ENCODE peak calls at places on chromosomes 5 and 9, in nine cellular contexts. One of them, this sample, is unnamed.
A peak's percentile ranks its signal among the peaks of the same experiment; 100 is the strongest.

GRCh38 chr5:59358497-59358896 is 535.0 kb downstream of the PDE4D start:
- DNase-seq in GM23338: peak; percentile 36
- DNase-seq in K562: no peak
- DNase-seq in HepG2: no peak
- DNase-seq in A549: no peak
- DNase-seq in HCT116: no peak
- DNase-seq in SK-N-SH: peak; percentile 15
- DNase-seq in HL-60: no peak
- DNase-seq in GM12878: no peak
- DNase-seq in this sample: no peak

GRCh38 chr5:120614512-120614911 is 150.4 kb downstream of the PRR16 start:
- DNase-seq in GM23338: no peak
- DNase-seq in K562: no peak
- DNase-seq in HepG2: no peak
- DNase-seq in A549: no peak
- DNase-seq in HCT116: no peak
- DNase-seq in SK-N-SH: no peak
- DNase-seq in HL-60: no peak
- DNase-seq in GM12878: no peak
- DNase-seq in this sample: no peak

GRCh38 chr5:55636711-55637110 is 75.4 kb downstream of the SLC38A9 start:
- DNase-seq in GM23338: peak; percentile 47
- DNase-seq in K562: no peak
- DNase-seq in HepG2: peak; percentile 39
- DNase-seq in A549: peak; percentile 14
- DNase-seq in HCT116: no peak
- DNase-seq in SK-N-SH: no peak
- DNase-seq in HL-60: peak; percentile 6
- DNase-seq in GM12878: no peak
- DNase-seq in this sample: no peak

GRCh38 chr5:132238169-132238744 is 10.6 kb upstream of the P4HA2 start:
- DNase-seq in GM23338: peak; percentile 92
- DNase-seq in K562: peak; percentile 76
- DNase-seq in HepG2: peak; percentile 41
- DNase-seq in A549: peak; percentile 71
- DNase-seq in HCT116: no peak
- DNase-seq in SK-N-SH: peak; percentile 71
- DNase-seq in HL-60: peak; percentile 52
- DNase-seq in GM12878: peak; percentile 32
- DNase-seq in this sample: peak; percentile 30

GRCh38 chr5:57277085-57277484 is 103.2 kb downstream of the GPBP1 start:
- DNase-seq in GM23338: peak; percentile 42
- DNase-seq in K562: no peak
- DNase-seq in HepG2: no peak
- DNase-seq in A549: peak; percentile 18
- DNase-seq in HCT116: peak; percentile 13
- DNase-seq in SK-N-SH: peak; percentile 8
- DNase-seq in HL-60: no peak
- DNase-seq in GM12878: no peak
- DNase-seq in this sample: no peak

GRCh38 chr5:158599132-158599531 is 500.6 kb downstream of the EBF1 start:
- DNase-seq in GM23338: no peak
- DNase-seq in K562: no peak
- DNase-seq in HepG2: no peak
- DNase-seq in A549: no peak
- DNase-seq in HCT116: no peak
- DNase-seq in SK-N-SH: no peak
- DNase-seq in HL-60: no peak
- DNase-seq in GM12878: no peak
- DNase-seq in this sample: no peak

GRCh38 chr9:137314561-137315560 is 12.8 kb upstream of the NRARP start:
- DNase-seq in GM23338: no peak
- DNase-seq in K562: no peak
- DNase-seq in HepG2: no peak
- DNase-seq in A549: no peak
- DNase-seq in HCT116: no peak
- DNase-seq in SK-N-SH: peak; percentile 43
- DNase-seq in HL-60: no peak
- DNase-seq in GM12878: no peak
- DNase-seq in this sample: no peak

GRCh38 chr9:76534031-76534430 is 75.0 kb downstream of the GCNT1 start:
- DNase-seq in GM23338: no peak
- DNase-seq in K562: no peak
- DNase-seq in HepG2: no peak
- DNase-seq in A549: no peak
- DNase-seq in HCT116: no peak
- DNase-seq in SK-N-SH: no peak
- DNase-seq in HL-60: no peak
- DNase-seq in GM12878: no peak
- DNase-seq in this sample: no peak

GRCh38 chr5:93249651-93250289 is 331.2 kb downstream of the NR2F1-AS1 start:
- DNase-seq in GM23338: no peak
- DNase-seq in K562: no peak
- DNase-seq in HepG2: no peak
- DNase-seq in A549: no peak
- DNase-seq in HCT116: peak; percentile 34
- DNase-seq in SK-N-SH: no peak
- DNase-seq in HL-60: no peak
- DNase-seq in GM12878: no peak
- DNase-seq in this sample: no peak

GRCh38 chr5:73709536-73710129 is 83.6 kb downstream of the ARHGEF28 start:
- DNase-seq in GM23338: no peak
- DNase-seq in K562: no peak
- DNase-seq in HepG2: peak; percentile 24
- DNase-seq in A549: no peak
- DNase-seq in HCT116: no peak
- DNase-seq in SK-N-SH: no peak
- DNase-seq in HL-60: no peak
- DNase-seq in GM12878: no peak
- DNase-seq in this sample: no peak

GRCh38 chr5:139134906-139135305 is 63.3 kb downstream of the SIL1 start:
- DNase-seq in GM23338: no peak
- DNase-seq in K562: no peak
- DNase-seq in HepG2: no peak
- DNase-seq in A549: no peak
- DNase-seq in HCT116: no peak
- DNase-seq in SK-N-SH: no peak
- DNase-seq in HL-60: no peak
- DNase-seq in GM12878: no peak
- DNase-seq in this sample: no peak

GRCh38 chr5:133433641-133434040 is 178.7 kb downstream of the FSTL4 start:
- DNase-seq in GM23338: no peak
- DNase-seq in K562: no peak
- DNase-seq in HepG2: no peak
- DNase-seq in A549: no peak
- DNase-seq in HCT116: no peak
- DNase-seq in SK-N-SH: no peak
- DNase-seq in HL-60: no peak
- DNase-seq in GM12878: no peak
- DNase-seq in this sample: no peak

GRCh38 chr5:179486596-179487051 is 63.7 kb upstream of the RUFY1 start:
- DNase-seq in GM23338: no peak
- DNase-seq in K562: no peak
- DNase-seq in HepG2: no peak
- DNase-seq in A549: no peak
- DNase-seq in HCT116: no peak
- DNase-seq in SK-N-SH: no peak
- DNase-seq in HL-60: no peak
- DNase-seq in GM12878: no peak
- DNase-seq in this sample: no peak
- TF ChIP-seq REST in GM23338: no peak
- TF ChIP-seq REST in K562: no peak
- TF ChIP-seq REST in HepG2: no peak
- TF ChIP-seq REST in A549: no peak
- TF ChIP-seq REST in HCT116: no peak
- TF ChIP-seq REST in SK-N-SH: no peak
- TF ChIP-seq REST in HL-60: no peak
- TF ChIP-seq REST in GM12878: no peak
- TF ChIP-seq REST in this sample: no peak

DNA sequence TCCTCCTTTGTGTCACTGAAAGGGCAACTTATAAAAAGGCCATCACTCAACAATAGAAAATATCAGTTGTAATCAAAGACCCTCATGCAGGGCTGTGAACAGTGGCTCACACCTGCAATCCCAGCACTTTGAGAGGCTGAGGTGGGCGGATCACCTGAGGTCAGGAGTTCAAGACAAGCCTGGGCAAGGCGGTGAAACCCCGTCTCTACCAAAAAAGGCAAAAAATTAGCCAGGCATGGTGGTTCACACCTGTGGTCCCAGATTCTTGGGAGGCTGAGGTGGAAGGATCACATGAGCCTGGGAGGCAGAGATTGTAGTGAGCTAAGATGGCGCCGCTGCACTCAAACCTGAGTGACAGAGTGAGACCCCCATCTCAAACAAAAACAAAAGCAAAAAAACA is 24.7 kb downstream of the GLDC start:
- DNase-seq in GM23338: no peak
- DNase-seq in K562: no peak
- DNase-seq in HepG2: no peak
- DNase-seq in A549: no peak
- DNase-seq in HCT116: no peak
- DNase-seq in SK-N-SH: no peak
- DNase-seq in HL-60: no peak
- DNase-seq in GM12878: no peak
- DNase-seq in this sample: no peak
- H3K27ac ChIP-seq in GM23338: no peak overlapping the region
- H3K27ac ChIP-seq in K562: no peak overlapping the region
- H3K27ac ChIP-seq in HepG2: no peak overlapping the region
- H3K27ac ChIP-seq in A549: no peak overlapping the region
- H3K27ac ChIP-seq in HCT116: no peak overlapping the region
- H3K27ac ChIP-seq in SK-N-SH: no peak overlapping the region
- H3K27ac ChIP-seq in HL-60: no peak overlapping the region
- H3K27ac ChIP-seq in GM12878: peak overlapping the region; percentile 72
- H3K27ac ChIP-seq in this sample: no peak overlapping the region

GRCh38 chr5:77630246-77631165 is 8.0 kb downstream of the OTP start:
- DNase-seq in GM23338: peak; percentile 83
- DNase-seq in K562: no peak
- DNase-seq in HepG2: peak; percentile 33
- DNase-seq in A549: peak; percentile 85
- DNase-seq in HCT116: peak; percentile 61
- DNase-seq in SK-N-SH: peak; percentile 82
- DNase-seq in HL-60: peak; percentile 41
- DNase-seq in GM12878: no peak
- DNase-seq in this sample: peak; percentile 38
- TF ChIP-seq REST in GM23338: no peak
- TF ChIP-seq REST in K562: no peak
- TF ChIP-seq REST in HepG2: no peak
- TF ChIP-seq REST in A549: no peak
- TF ChIP-seq REST in HCT116: no peak
- TF ChIP-seq REST in SK-N-SH: no peak
- TF ChIP-seq REST in HL-60: no peak
- TF ChIP-seq REST in GM12878: peak; percentile 7
- TF ChIP-seq REST in this sample: peak; percentile 53

DNA sequence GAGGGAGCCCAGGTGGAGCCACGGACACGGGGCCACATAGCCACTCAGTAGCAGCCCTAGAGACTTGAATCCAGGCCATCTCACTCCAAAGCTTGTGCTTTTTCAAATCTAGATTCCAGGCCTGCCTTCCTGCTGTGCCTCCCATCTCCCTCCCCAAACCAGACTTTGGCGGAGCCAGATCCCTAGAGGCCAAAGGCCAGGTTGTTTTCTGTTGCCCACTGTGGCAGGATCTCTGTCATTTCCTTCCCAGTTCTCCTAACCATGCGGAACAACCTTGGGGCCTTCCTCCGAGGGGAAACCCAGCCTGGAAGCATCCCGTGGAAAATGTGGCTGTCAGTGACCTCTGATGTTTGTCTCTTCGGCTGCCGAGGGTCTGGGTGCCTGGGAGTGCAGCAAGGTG is 16.4 kb upstream of the RPS14 start:
- DNase-seq in GM23338: no peak
- DNase-seq in K562: no peak
- DNase-seq in HepG2: no peak
- DNase-seq in A549: no peak
- DNase-seq in HCT116: no peak
- DNase-seq in SK-N-SH: no peak
- DNase-seq in HL-60: no peak
- DNase-seq in GM12878: no peak
- DNase-seq in this sample: no peak
- H3K27ac ChIP-seq in GM23338: no peak overlapping the region
- H3K27ac ChIP-seq in K562: no peak overlapping the region
- H3K27ac ChIP-seq in HepG2: no peak overlapping the region
- H3K27ac ChIP-seq in A549: no peak overlapping the region
- H3K27ac ChIP-seq in HCT116: no peak overlapping the region
- H3K27ac ChIP-seq in SK-N-SH: no peak overlapping the region
- H3K27ac ChIP-seq in HL-60: no peak overlapping the region
- H3K27ac ChIP-seq in GM12878: no peak overlapping the region
- H3K27ac ChIP-seq in this sample: peak overlapping the region; percentile 72

GRCh38 chr9:23784962-23785361 is 41.1 kb downstream of the ELAVL2 start:
- DNase-seq in GM23338: no peak
- DNase-seq in K562: no peak
- DNase-seq in HepG2: no peak
- DNase-seq in A549: no peak
- DNase-seq in HCT116: no peak
- DNase-seq in SK-N-SH: no peak
- DNase-seq in HL-60: no peak
- DNase-seq in GM12878: no peak
- DNase-seq in this sample: no peak

GRCh38 chr9:23779220-23779619 is 46.8 kb downstream of the ELAVL2 start:
- DNase-seq in GM23338: peak; percentile 66
- DNase-seq in K562: no peak
- DNase-seq in HepG2: no peak
- DNase-seq in A549: no peak
- DNase-seq in HCT116: no peak
- DNase-seq in SK-N-SH: no peak
- DNase-seq in HL-60: no peak
- DNase-seq in GM12878: no peak
- DNase-seq in this sample: no peak

GRCh38 chr9:23781111-23781510 is 44.9 kb downstream of the ELAVL2 start:
- DNase-seq in GM23338: no peak
- DNase-seq in K562: no peak
- DNase-seq in HepG2: no peak
- DNase-seq in A549: no peak
- DNase-seq in HCT116: no peak
- DNase-seq in SK-N-SH: no peak
- DNase-seq in HL-60: no peak
- DNase-seq in GM12878: no peak
- DNase-seq in this sample: no peak

DNA sequence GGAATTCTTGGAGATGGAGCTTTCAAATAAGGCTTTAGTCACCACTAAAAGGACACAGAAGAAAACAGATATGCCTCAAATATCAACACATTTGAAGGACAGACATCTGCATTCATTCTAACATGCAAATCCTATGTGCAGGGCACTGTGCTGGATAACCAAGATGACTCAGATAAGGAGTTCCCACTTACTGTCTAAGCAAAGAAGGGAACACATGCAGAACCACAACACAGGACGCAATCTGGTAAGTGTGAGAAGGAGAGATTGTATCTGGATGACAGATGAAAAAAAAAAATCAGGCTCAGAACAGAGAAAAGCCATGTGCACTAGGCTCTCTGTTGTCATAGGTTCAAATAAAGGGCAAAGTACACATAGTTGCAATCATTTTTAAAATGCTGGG is 42.5 kb downstream of the ELAVL2 start:
- DNase-seq in GM23338: no peak
- DNase-seq in K562: no peak
- DNase-seq in HepG2: no peak
- DNase-seq in A549: no peak
- DNase-seq in HCT116: no peak
- DNase-seq in SK-N-SH: peak; percentile 66
- DNase-seq in HL-60: no peak
- DNase-seq in GM12878: peak; percentile 9
- DNase-seq in this sample: no peak
- TF ChIP-seq REST in GM23338: no peak
- TF ChIP-seq REST in K562: no peak
- TF ChIP-seq REST in HepG2: no peak
- TF ChIP-seq REST in A549: no peak
- TF ChIP-seq REST in HCT116: no peak
- TF ChIP-seq REST in SK-N-SH: no peak
- TF ChIP-seq REST in HL-60: no peak
- TF ChIP-seq REST in GM12878: no peak
- TF ChIP-seq REST in this sample: no peak

This sample was measured in Panc1.